ENCODE peak calls at places on chromosomes 7 and 10, in ten cellular contexts. One of them, this sample, is unnamed.

GRCh38 chr7:151017953-151018420 is 6.3 kb downstream of the ATG9B start:
- DNase-seq in heart right ventricle: peak
- DNase-seq in breast epithelium: peak
- DNase-seq in colonic mucosa: peak
- DNase-seq in left ventricle myocardium inferior: peak
- DNase-seq in epithelial cell of prostate: no peak
- DNase-seq in cardiac muscle cell: peak
- DNase-seq in tibial nerve: peak
- DNase-seq in RWPE1: peak
- DNase-seq in PC-3: peak
- DNase-seq in this sample: peak

GRCh38 chr7:83469076-83469475 is 179.9 kb downstream of the SEMA3E start:
- DNase-seq in left ventricle myocardium inferior: no peak
- DNase-seq in tibial nerve: no peak
- DNase-seq in RWPE1: peak
- DNase-seq in PC-3: peak
- DNase-seq in epithelial cell of prostate: peak
- DNase-seq in colonic mucosa: no peak
- DNase-seq in heart right ventricle: no peak
- DNase-seq in breast epithelium: no peak
- DNase-seq in cardiac muscle cell: no peak
- DNase-seq in this sample: no peak

GRCh38 chr10:77180794-77181193 is 456.8 kb downstream of the KCNMA1 start:
- DNase-seq in heart right ventricle: no peak
- DNase-seq in epithelial cell of prostate: no peak
- DNase-seq in RWPE1: no peak
- DNase-seq in colonic mucosa: no peak
- DNase-seq in left ventricle myocardium inferior: no peak
- DNase-seq in tibial nerve: no peak
- DNase-seq in PC-3: peak
- DNase-seq in breast epithelium: no peak
- DNase-seq in cardiac muscle cell: no peak
- DNase-seq in this sample: no peak

GRCh38 chr10:22599048-22599561 is 115.3 kb downstream of the PIP4K2A start:
- DNase-seq in tibial nerve: no peak
- DNase-seq in colonic mucosa: no peak
- DNase-seq in RWPE1: peak
- DNase-seq in cardiac muscle cell: no peak
- DNase-seq in heart right ventricle: no peak
- DNase-seq in breast epithelium: no peak
- DNase-seq in left ventricle myocardium inferior: no peak
- DNase-seq in PC-3: peak
- DNase-seq in epithelial cell of prostate: no peak
- DNase-seq in this sample: no peak

GRCh38 chr10:45008524-45009161 is 7.9 kb downstream of the ZNF22 start:
- DNase-seq in colonic mucosa: peak
- DNase-seq in tibial nerve: no peak
- DNase-seq in RWPE1: peak
- DNase-seq in heart right ventricle: peak
- DNase-seq in PC-3: peak
- DNase-seq in epithelial cell of prostate: peak
- DNase-seq in breast epithelium: no peak
- DNase-seq in cardiac muscle cell: peak
- DNase-seq in left ventricle myocardium inferior: no peak
- DNase-seq in this sample: no peak

GRCh38 chr10:14820010-14820774 is 17.6 kb downstream of the CDNF start:
- DNase-seq in breast epithelium: no peak
- DNase-seq in cardiac muscle cell: no peak
- DNase-seq in left ventricle myocardium inferior: no peak
- DNase-seq in RWPE1: peak
- DNase-seq in epithelial cell of prostate: no peak
- DNase-seq in heart right ventricle: no peak
- DNase-seq in PC-3: peak
- DNase-seq in tibial nerve: no peak
- DNase-seq in colonic mucosa: no peak
- DNase-seq in this sample: no peak

GRCh38 chr10:2936816-2937215 is 130.5 kb upstream of the PFKP start:
- DNase-seq in tibial nerve: no peak
- DNase-seq in RWPE1: no peak
- DNase-seq in heart right ventricle: no peak
- DNase-seq in PC-3: no peak
- DNase-seq in colonic mucosa: peak
- DNase-seq in epithelial cell of prostate: no peak
- DNase-seq in breast epithelium: no peak
- DNase-seq in left ventricle myocardium inferior: no peak
- DNase-seq in cardiac muscle cell: no peak
- DNase-seq in this sample: no peak

GRCh38 chr7:128888756-128889095 is 21.8 kb downstream of the KCP start:
- DNase-seq in tibial nerve: no peak
- DNase-seq in left ventricle myocardium inferior: no peak
- DNase-seq in cardiac muscle cell: no peak
- DNase-seq in heart right ventricle: no peak
- DNase-seq in colonic mucosa: no peak
- DNase-seq in RWPE1: no peak
- DNase-seq in epithelial cell of prostate: no peak
- DNase-seq in PC-3: no peak
- DNase-seq in breast epithelium: no peak
- DNase-seq in this sample: no peak

DNA sequence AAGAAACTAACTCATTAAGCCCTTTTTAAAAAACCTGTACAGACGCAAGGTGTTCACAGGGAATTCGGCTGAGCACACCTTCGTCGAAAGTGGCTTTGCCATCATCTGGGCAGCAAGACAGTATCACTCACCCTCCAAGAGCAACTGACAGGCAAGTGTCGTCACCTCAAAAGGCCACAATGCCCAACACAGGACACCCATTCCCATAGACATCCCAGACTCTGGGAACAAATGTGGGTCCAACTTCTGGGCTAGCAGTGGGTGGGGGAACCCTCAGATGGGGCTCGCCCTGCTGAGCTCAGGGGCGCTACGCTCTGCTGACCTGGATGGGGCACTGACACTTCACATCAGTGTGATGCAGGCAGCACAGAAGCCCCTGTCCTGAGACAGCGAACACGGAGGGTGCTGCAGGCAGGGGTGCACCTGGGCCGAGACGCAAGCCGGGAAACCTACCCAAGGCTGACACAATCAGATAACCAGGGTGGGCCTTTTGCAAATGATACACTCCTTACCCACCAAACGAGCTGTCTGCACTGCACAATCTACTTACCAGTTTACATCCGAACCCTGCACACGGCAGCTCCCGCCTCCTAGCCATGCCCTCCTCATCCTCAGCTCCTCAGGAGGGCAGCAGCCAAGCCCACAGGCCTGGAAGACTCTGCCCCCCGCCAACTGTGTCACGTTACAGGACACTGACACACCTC is 1.7 kb downstream of the DIP2C start:
- DNase-seq in colonic mucosa: no peak
- DNase-seq in PC-3: no peak
- DNase-seq in left ventricle myocardium inferior: no peak
- DNase-seq in cardiac muscle cell: no peak
- DNase-seq in RWPE1: no peak
- DNase-seq in heart right ventricle: no peak
- DNase-seq in epithelial cell of prostate: no peak
- DNase-seq in breast epithelium: no peak
- DNase-seq in tibial nerve: no peak
- DNase-seq in this sample: no peak
- H3K27ac ChIP-seq in colonic mucosa: no peak
- H3K27ac ChIP-seq in PC-3: no peak
- H3K27ac ChIP-seq in left ventricle myocardium inferior: peak
- H3K27ac ChIP-seq in cardiac muscle cell: no peak
- H3K27ac ChIP-seq in RWPE1: peak
- H3K27ac ChIP-seq in heart right ventricle: no peak
- H3K27ac ChIP-seq in epithelial cell of prostate: no peak
- H3K27ac ChIP-seq in breast epithelium: no peak
- H3K27ac ChIP-seq in tibial nerve: peak
- H3K27ac ChIP-seq in this sample: peak

GRCh38 chr7:7251742-7252141 is 69.4 kb downstream of the C1GALT1 start:
- DNase-seq in tibial nerve: no peak
- DNase-seq in breast epithelium: no peak
- DNase-seq in cardiac muscle cell: no peak
- DNase-seq in PC-3: no peak
- DNase-seq in epithelial cell of prostate: no peak
- DNase-seq in heart right ventricle: no peak
- DNase-seq in left ventricle myocardium inferior: no peak
- DNase-seq in colonic mucosa: no peak
- DNase-seq in RWPE1: no peak
- DNase-seq in this sample: no peak

GRCh38 chr7:7247658-7248057 is 65.3 kb downstream of the C1GALT1 start:
- DNase-seq in RWPE1: no peak
- DNase-seq in colonic mucosa: no peak
- DNase-seq in breast epithelium: no peak
- DNase-seq in cardiac muscle cell: no peak
- DNase-seq in left ventricle myocardium inferior: no peak
- DNase-seq in tibial nerve: no peak
- DNase-seq in epithelial cell of prostate: no peak
- DNase-seq in PC-3: no peak
- DNase-seq in heart right ventricle: no peak
- DNase-seq in this sample: no peak

GRCh38 chr7:7246223-7246622 is 63.9 kb downstream of the C1GALT1 start:
- DNase-seq in colonic mucosa: no peak
- DNase-seq in left ventricle myocardium inferior: no peak
- DNase-seq in heart right ventricle: no peak
- DNase-seq in cardiac muscle cell: no peak
- DNase-seq in epithelial cell of prostate: no peak
- DNase-seq in tibial nerve: no peak
- DNase-seq in PC-3: no peak
- DNase-seq in breast epithelium: no peak
- DNase-seq in RWPE1: no peak
- DNase-seq in this sample: no peak

GRCh38 chr7:7254319-7254718 is 72.0 kb downstream of the C1GALT1 start:
- DNase-seq in RWPE1: no peak
- DNase-seq in tibial nerve: no peak
- DNase-seq in PC-3: no peak
- DNase-seq in epithelial cell of prostate: no peak
- DNase-seq in breast epithelium: no peak
- DNase-seq in colonic mucosa: no peak
- DNase-seq in cardiac muscle cell: no peak
- DNase-seq in left ventricle myocardium inferior: no peak
- DNase-seq in heart right ventricle: no peak
- DNase-seq in this sample: no peak

GRCh38 chr7:7249814-7250213 is 67.5 kb downstream of the C1GALT1 start:
- DNase-seq in left ventricle myocardium inferior: no peak
- DNase-seq in PC-3: no peak
- DNase-seq in tibial nerve: no peak
- DNase-seq in RWPE1: no peak
- DNase-seq in epithelial cell of prostate: no peak
- DNase-seq in cardiac muscle cell: no peak
- DNase-seq in heart right ventricle: no peak
- DNase-seq in breast epithelium: no peak
- DNase-seq in colonic mucosa: no peak
- DNase-seq in this sample: no peak
- H3K27ac ChIP-seq in left ventricle myocardium inferior: no peak
- H3K27ac ChIP-seq in PC-3: no peak
- H3K27ac ChIP-seq in tibial nerve: no peak
- H3K27ac ChIP-seq in RWPE1: no peak
- H3K27ac ChIP-seq in epithelial cell of prostate: no peak
- H3K27ac ChIP-seq in cardiac muscle cell: no peak
- H3K27ac ChIP-seq in heart right ventricle: no peak
- H3K27ac ChIP-seq in breast epithelium: no peak
- H3K27ac ChIP-seq in colonic mucosa: no peak
- H3K27ac ChIP-seq in this sample: no peak

GRCh38 chr10:64209574-64209973 is 688.4 kb downstream of the REEP3 start:
- DNase-seq in colonic mucosa: no peak
- DNase-seq in tibial nerve: no peak
- DNase-seq in breast epithelium: no peak
- DNase-seq in RWPE1: no peak
- DNase-seq in heart right ventricle: peak
- DNase-seq in PC-3: peak
- DNase-seq in cardiac muscle cell: no peak
- DNase-seq in left ventricle myocardium inferior: peak
- DNase-seq in epithelial cell of prostate: no peak
- DNase-seq in this sample: no peak

GRCh38 chr10:64210211-64210610 is 689.0 kb downstream of the REEP3 start:
- DNase-seq in colonic mucosa: no peak
- DNase-seq in RWPE1: no peak
- DNase-seq in cardiac muscle cell: no peak
- DNase-seq in PC-3: no peak
- DNase-seq in epithelial cell of prostate: no peak
- DNase-seq in heart right ventricle: no peak
- DNase-seq in breast epithelium: no peak
- DNase-seq in tibial nerve: no peak
- DNase-seq in left ventricle myocardium inferior: no peak
- DNase-seq in this sample: no peak

GRCh38 chr10:64219271-64220025 is 698.2 kb downstream of the REEP3 start:
- DNase-seq in cardiac muscle cell: no peak
- DNase-seq in RWPE1: no peak
- DNase-seq in epithelial cell of prostate: no peak
- DNase-seq in left ventricle myocardium inferior: no peak
- DNase-seq in PC-3: no peak
- DNase-seq in heart right ventricle: no peak
- DNase-seq in tibial nerve: no peak
- DNase-seq in colonic mucosa: no peak
- DNase-seq in breast epithelium: no peak
- DNase-seq in this sample: no peak

GRCh38 chr10:64211466-64211865 is 690.3 kb downstream of the REEP3 start:
- DNase-seq in colonic mucosa: no peak
- DNase-seq in RWPE1: no peak
- DNase-seq in epithelial cell of prostate: no peak
- DNase-seq in cardiac muscle cell: no peak
- DNase-seq in PC-3: no peak
- DNase-seq in heart right ventricle: no peak
- DNase-seq in tibial nerve: no peak
- DNase-seq in breast epithelium: no peak
- DNase-seq in left ventricle myocardium inferior: no peak
- DNase-seq in this sample: no peak

DNA sequence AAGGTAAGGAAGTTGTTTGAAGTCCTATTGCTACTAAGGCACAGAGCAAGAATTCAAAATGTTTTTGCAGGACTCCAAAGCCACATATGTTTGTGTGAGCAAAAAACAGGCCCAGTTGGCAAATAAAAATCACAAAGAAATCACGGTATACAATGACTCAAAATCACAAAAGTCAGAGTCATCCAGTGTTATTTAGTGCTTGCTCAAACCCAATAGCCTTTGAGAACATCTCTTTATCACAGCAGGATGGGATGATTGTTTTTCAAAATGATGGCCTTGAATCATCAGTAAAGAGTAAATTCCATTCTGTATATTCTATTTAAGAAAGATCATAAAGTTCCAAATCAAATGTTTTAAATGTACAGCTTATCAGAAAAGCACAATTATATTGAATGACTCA is 693.9 kb downstream of the REEP3 start:
- DNase-seq in PC-3: peak
- DNase-seq in heart right ventricle: no peak
- DNase-seq in cardiac muscle cell: no peak
- DNase-seq in tibial nerve: no peak
- DNase-seq in left ventricle myocardium inferior: no peak
- DNase-seq in colonic mucosa: no peak
- DNase-seq in epithelial cell of prostate: no peak
- DNase-seq in breast epithelium: no peak
- DNase-seq in RWPE1: no peak
- DNase-seq in this sample: no peak
- H3K27ac ChIP-seq in PC-3: peak
- H3K27ac ChIP-seq in heart right ventricle: no peak
- H3K27ac ChIP-seq in cardiac muscle cell: no peak
- H3K27ac ChIP-seq in tibial nerve: no peak
- H3K27ac ChIP-seq in left ventricle myocardium inferior: no peak
- H3K27ac ChIP-seq in colonic mucosa: no peak
- H3K27ac ChIP-seq in epithelial cell of prostate: no peak
- H3K27ac ChIP-seq in breast epithelium: no peak
- H3K27ac ChIP-seq in RWPE1: no peak
- H3K27ac ChIP-seq in this sample: no peak

DNA sequence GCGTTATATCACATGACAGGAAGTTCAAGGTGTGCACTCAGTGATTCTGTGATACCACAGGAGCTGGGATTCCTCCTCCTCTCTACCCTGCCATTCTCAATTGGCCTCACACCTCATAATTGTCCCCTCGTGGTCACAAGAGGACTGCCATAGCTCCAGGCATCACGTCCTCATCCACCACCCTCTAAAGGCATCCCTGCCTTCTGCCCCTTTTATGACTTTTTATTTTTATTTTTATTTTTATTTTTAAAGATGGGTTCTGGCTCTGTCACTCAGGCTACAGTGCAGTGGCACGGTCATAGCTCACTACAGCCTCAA is 47.0 kb downstream of the PDGFA start:
- DNase-seq in cardiac muscle cell: no peak
- DNase-seq in RWPE1: no peak
- DNase-seq in PC-3: no peak
- DNase-seq in colonic mucosa: no peak
- DNase-seq in left ventricle myocardium inferior: no peak
- DNase-seq in breast epithelium: no peak
- DNase-seq in heart right ventricle: no peak
- DNase-seq in epithelial cell of prostate: no peak
- DNase-seq in tibial nerve: no peak
- DNase-seq in this sample: no peak
- H3K27ac ChIP-seq in cardiac muscle cell: peak
- H3K27ac ChIP-seq in RWPE1: peak
- H3K27ac ChIP-seq in PC-3: no peak
- H3K27ac ChIP-seq in colonic mucosa: no peak
- H3K27ac ChIP-seq in left ventricle myocardium inferior: peak
- H3K27ac ChIP-seq in breast epithelium: peak
- H3K27ac ChIP-seq in heart right ventricle: no peak
- H3K27ac ChIP-seq in epithelial cell of prostate: peak
- H3K27ac ChIP-seq in tibial nerve: no peak
- H3K27ac ChIP-seq in this sample: peak

This sample was measured in caudate nucleus.